ENCODE peak calls at places on chromosomes 16 and 17, in six cellular contexts. One of them, this sample, is unnamed.
A peak's percentile ranks its signal among the peaks of the same experiment; 100 is the strongest.

GRCh38 chr17:13704333-13704732 is 102.6 kb upstream of the HS3ST3A1 start:
- DNase-seq in breast epithelium: no peak
- DNase-seq in kidney: no peak
- DNase-seq in ovary: no peak
- DNase-seq in transverse colon: no peak
- DNase-seq in brain microvascular endothelial cell: peak; percentile 11
- DNase-seq in this sample: peak; percentile 86

GRCh38 chr16:84714028-84714427 is 14.2 kb downstream of the USP10 start:
- DNase-seq in breast epithelium: no peak
- DNase-seq in ovary: no peak
- DNase-seq in brain microvascular endothelial cell: no peak
- DNase-seq in transverse colon: no peak
- DNase-seq in kidney: no peak
- DNase-seq in this sample: no peak

GRCh38 chr17:65918450-65918849 is 273.5 kb downstream of the CEP112 start:
- DNase-seq in breast epithelium: no peak
- DNase-seq in kidney: no peak
- DNase-seq in transverse colon: no peak
- DNase-seq in brain microvascular endothelial cell: no peak
- DNase-seq in ovary: no peak
- DNase-seq in this sample: no peak

GRCh38 chr16:84486551-84487235 is 17.8 kb downstream of the MEAK7 start:
- DNase-seq in kidney: no peak
- DNase-seq in ovary: no peak
- DNase-seq in brain microvascular endothelial cell: no peak
- DNase-seq in transverse colon: no peak
- DNase-seq in breast epithelium: peak; percentile 24
- DNase-seq in this sample: no peak

GRCh38 chr16:17397499-17397891 is 73.3 kb downstream of the XYLT1 start:
- DNase-seq in breast epithelium: no peak
- DNase-seq in transverse colon: peak; percentile 57
- DNase-seq in ovary: no peak
- DNase-seq in kidney: no peak
- DNase-seq in brain microvascular endothelial cell: no peak
- DNase-seq in this sample: peak; percentile 79

GRCh38 chr16:87874639-87875472 is 5.5 kb upstream of the SLC7A5 start:
- DNase-seq in kidney: no peak
- DNase-seq in brain microvascular endothelial cell: no peak
- DNase-seq in ovary: no peak
- DNase-seq in transverse colon: no peak
- DNase-seq in breast epithelium: no peak
- DNase-seq in this sample: no peak

GRCh38 chr16:89404561-89404960 is 85.8 kb downstream of the ANKRD11 start:
- DNase-seq in ovary: no peak
- DNase-seq in kidney: peak; percentile 35
- DNase-seq in breast epithelium: no peak
- DNase-seq in transverse colon: peak; percentile 46
- DNase-seq in brain microvascular endothelial cell: no peak
- DNase-seq in this sample: no peak

GRCh38 chr17:49690256-49690655 is 12.4 kb upstream of the SPOP start:
- DNase-seq in breast epithelium: no peak
- DNase-seq in brain microvascular endothelial cell: no peak
- DNase-seq in kidney: no peak
- DNase-seq in transverse colon: no peak
- DNase-seq in ovary: no peak
- DNase-seq in this sample: no peak

GRCh38 chr17:51046527-51047384 is 73.9 kb downstream of the SPAG9 start:
- DNase-seq in ovary: peak; percentile 76
- DNase-seq in kidney: peak; percentile 78
- DNase-seq in brain microvascular endothelial cell: peak; percentile 85
- DNase-seq in breast epithelium: no peak
- DNase-seq in transverse colon: peak; percentile 42
- DNase-seq in this sample: peak; percentile 97

GRCh38 chr16:87608400-87608985 is 6.2 kb downstream of the JPH3 start:
- DNase-seq in brain microvascular endothelial cell: peak; percentile 64
- DNase-seq in transverse colon: peak; percentile 36
- DNase-seq in ovary: peak; percentile 46
- DNase-seq in breast epithelium: peak; percentile 61
- DNase-seq in kidney: peak; percentile 87
- DNase-seq in this sample: peak; percentile 29

GRCh38 chr16:53865492-53865863 is 161.5 kb downstream of the FTO start:
- DNase-seq in ovary: no peak
- DNase-seq in brain microvascular endothelial cell: peak; percentile 34
- DNase-seq in breast epithelium: no peak
- DNase-seq in transverse colon: no peak
- DNase-seq in kidney: no peak
- DNase-seq in this sample: peak; percentile 61

GRCh38 chr17:48335858-48336500 is 94.0 kb downstream of the SKAP1 start:
- DNase-seq in kidney: no peak
- DNase-seq in breast epithelium: no peak
- DNase-seq in ovary: no peak
- DNase-seq in transverse colon: no peak
- DNase-seq in brain microvascular endothelial cell: no peak
- DNase-seq in this sample: peak; percentile 26

GRCh38 chr16:70418993-70419318 is 19.9 kb downstream of the ST3GAL2 start:
- DNase-seq in brain microvascular endothelial cell: no peak
- DNase-seq in transverse colon: no peak
- DNase-seq in breast epithelium: no peak
- DNase-seq in kidney: no peak
- DNase-seq in ovary: no peak
- DNase-seq in this sample: no peak

GRCh38 chr17:59332890-59333377 is 1.5 kb downstream of the YPEL2 start:
- DNase-seq in kidney: no peak
- DNase-seq in transverse colon: peak; percentile 35
- DNase-seq in ovary: peak; percentile 29
- DNase-seq in breast epithelium: no peak
- DNase-seq in brain microvascular endothelial cell: no peak
- DNase-seq in this sample: no peak

GRCh38 chr17:79410681-79411080 is 200.2 kb downstream of the RBFOX3 start:
- DNase-seq in breast epithelium: no peak
- DNase-seq in brain microvascular endothelial cell: no peak
- DNase-seq in transverse colon: no peak
- DNase-seq in kidney: peak; percentile 41
- DNase-seq in ovary: no peak
- DNase-seq in this sample: no peak

GRCh38 chr17:5237541-5238016 is 2.9 kb upstream of the SCIMP start:
- DNase-seq in ovary: peak; percentile 22
- DNase-seq in transverse colon: peak; percentile 72
- DNase-seq in kidney: no peak
- DNase-seq in brain microvascular endothelial cell: peak; percentile 34
- DNase-seq in breast epithelium: peak; percentile 63
- DNase-seq in this sample: peak; percentile 14

GRCh38 chr17:17077101-17077500 is 34.8 kb downstream of the MPRIP start:
- DNase-seq in transverse colon: peak; percentile 4
- DNase-seq in ovary: no peak
- DNase-seq in kidney: peak; percentile 5
- DNase-seq in breast epithelium: peak; percentile 17
- DNase-seq in brain microvascular endothelial cell: no peak
- DNase-seq in this sample: no peak

GRCh38 chr17:76395980-76396379 is 11.6 kb downstream of the SPHK1 start:
- DNase-seq in breast epithelium: no peak
- DNase-seq in transverse colon: no peak
- DNase-seq in brain microvascular endothelial cell: no peak
- DNase-seq in ovary: no peak
- DNase-seq in kidney: peak; percentile 68
- DNase-seq in this sample: no peak

GRCh38 chr17:76399175-76400172 is 15.1 kb downstream of the SPHK1 start:
- DNase-seq in kidney: no peak
- DNase-seq in breast epithelium: no peak
- DNase-seq in transverse colon: no peak
- DNase-seq in ovary: no peak
- DNase-seq in brain microvascular endothelial cell: no peak
- DNase-seq in this sample: no peak

GRCh38 chr17:76398523-76399174 is 14.2 kb downstream of the SPHK1 start:
- DNase-seq in ovary: no peak
- DNase-seq in kidney: no peak
- DNase-seq in brain microvascular endothelial cell: no peak
- DNase-seq in transverse colon: no peak
- DNase-seq in breast epithelium: no peak
- DNase-seq in this sample: no peak

GRCh38 chr17:76397687-76398522 is 13.5 kb downstream of the SPHK1 start:
- DNase-seq in kidney: peak; percentile 94
- DNase-seq in breast epithelium: peak; percentile 92
- DNase-seq in transverse colon: peak; percentile 91
- DNase-seq in brain microvascular endothelial cell: peak; percentile 89
- DNase-seq in ovary: peak; percentile 90
- DNase-seq in this sample: peak; percentile 56

GRCh38 chr17:76397184-76397583 is 12.8 kb downstream of the SPHK1 start:
- DNase-seq in brain microvascular endothelial cell: no peak
- DNase-seq in transverse colon: no peak
- DNase-seq in breast epithelium: no peak
- DNase-seq in kidney: no peak
- DNase-seq in ovary: no peak
- DNase-seq in this sample: no peak
- TF ChIP-seq CTCF in brain microvascular endothelial cell: peak; percentile 47
- TF ChIP-seq CTCF in transverse colon: no peak
- TF ChIP-seq CTCF in breast epithelium: no peak
- TF ChIP-seq CTCF in kidney: no peak
- TF ChIP-seq CTCF in ovary: no peak
- TF ChIP-seq CTCF in this sample: no peak

GRCh38 chr16:31177136-31177535 is 2.8 kb upstream of the FUS start:
- DNase-seq in kidney: no peak
- DNase-seq in ovary: no peak
- DNase-seq in breast epithelium: no peak
- DNase-seq in transverse colon: no peak
- DNase-seq in brain microvascular endothelial cell: no peak
- DNase-seq in this sample: peak; percentile 86

GRCh38 chr16:31181102-31181830 is 1.3 kb downstream of the FUS start:
- DNase-seq in transverse colon: peak; percentile 38
- DNase-seq in breast epithelium: no peak
- DNase-seq in brain microvascular endothelial cell: no peak
- DNase-seq in kidney: peak; percentile 77
- DNase-seq in ovary: peak; percentile 37
- DNase-seq in this sample: no peak

GRCh38 chr16:31182391-31182790 is 2.5 kb downstream of the FUS start:
- DNase-seq in brain microvascular endothelial cell: no peak
- DNase-seq in transverse colon: no peak
- DNase-seq in ovary: no peak
- DNase-seq in breast epithelium: no peak
- DNase-seq in kidney: no peak
- DNase-seq in this sample: no peak

GRCh38 chr16:31179153-31179746 is 689 bp upstream of the FUS start:
- DNase-seq in ovary: no peak
- DNase-seq in brain microvascular endothelial cell: no peak
- DNase-seq in transverse colon: no peak
- DNase-seq in breast epithelium: no peak
- DNase-seq in kidney: no peak
- DNase-seq in this sample: no peak

DNA sequence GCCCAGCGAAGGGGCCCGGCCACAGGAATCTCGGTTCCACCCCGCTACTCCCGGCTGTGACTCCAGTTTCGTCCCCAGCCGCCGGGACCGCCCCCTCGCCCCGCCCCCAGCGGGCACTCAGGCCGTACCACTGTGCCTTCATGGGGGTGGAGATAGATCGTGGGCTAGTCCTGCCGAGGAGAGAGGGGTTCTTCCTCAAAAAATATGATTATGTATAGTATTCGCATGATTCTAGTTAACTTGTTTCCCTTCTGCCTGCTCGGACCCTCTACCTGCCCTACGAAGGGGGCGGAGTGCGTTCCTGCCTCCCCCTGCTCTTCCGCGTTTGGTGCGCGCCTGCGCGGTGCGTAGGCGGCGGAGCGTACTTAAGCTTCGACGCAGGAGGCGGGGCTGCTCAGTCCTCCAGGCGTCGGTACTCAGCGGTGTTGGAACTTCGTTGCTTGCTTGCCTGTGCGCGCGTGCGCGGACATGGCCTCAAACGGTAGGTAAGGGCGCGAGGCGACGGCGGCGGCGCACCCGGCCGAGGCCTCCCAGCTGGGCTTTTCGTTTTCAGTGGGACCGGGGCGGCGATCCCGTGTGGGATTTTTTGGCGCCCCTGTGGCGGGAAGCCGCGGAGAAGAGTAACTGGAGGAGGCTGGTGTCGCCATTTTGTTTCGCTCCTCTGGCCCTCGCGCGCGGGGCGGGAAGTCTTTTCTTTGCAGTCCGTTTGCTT is at the start of gene FUS:
- DNase-seq in brain microvascular endothelial cell: peak; percentile 56
- DNase-seq in transverse colon: peak; percentile 94
- DNase-seq in kidney: peak; percentile 98
- DNase-seq in breast epithelium: peak; percentile 96
- DNase-seq in ovary: peak; percentile 93
- DNase-seq in this sample: peak; percentile 56
- TF ChIP-seq CTCF in brain microvascular endothelial cell: no peak
- TF ChIP-seq CTCF in transverse colon: no peak
- TF ChIP-seq CTCF in kidney: peak; percentile 1
- TF ChIP-seq CTCF in breast epithelium: peak; percentile 38
- TF ChIP-seq CTCF in ovary: peak; percentile 14
- TF ChIP-seq CTCF in this sample: no peak

DNA sequence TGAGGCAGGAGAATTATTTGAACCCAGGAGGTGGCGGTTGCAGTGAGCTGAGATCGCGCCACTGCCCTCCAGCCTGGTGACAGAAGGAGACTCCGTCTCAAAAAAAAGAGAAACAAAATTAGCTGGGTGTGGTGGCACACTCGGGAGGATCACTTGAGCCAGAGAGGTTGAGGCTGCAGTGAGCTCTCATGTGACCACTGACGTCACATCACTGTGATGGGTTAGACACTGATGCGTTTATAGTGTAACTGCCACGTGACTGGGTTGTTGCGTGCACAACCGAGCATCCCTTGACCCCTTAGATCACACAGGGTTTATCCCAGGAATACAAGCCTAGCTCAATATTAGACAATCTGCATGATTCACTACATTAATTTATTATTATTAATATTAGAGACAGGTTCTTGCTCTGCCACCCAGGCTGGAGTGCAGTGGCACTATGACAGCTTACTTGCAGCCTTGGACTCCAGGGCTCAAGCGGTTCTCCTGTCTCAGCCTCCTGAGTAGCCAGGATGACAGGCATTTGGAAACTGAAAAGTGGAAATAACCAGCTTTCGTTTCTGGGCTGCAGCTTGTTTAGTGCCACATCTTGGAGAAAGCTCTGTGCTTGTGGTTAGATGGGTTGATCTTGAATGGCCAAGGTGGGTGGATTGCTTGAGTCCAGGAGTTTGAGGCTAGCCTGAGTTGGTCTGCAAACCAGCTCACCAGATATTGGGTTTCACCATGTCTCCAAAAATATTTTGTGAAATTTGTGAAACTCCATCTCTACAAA is 26.4 kb upstream of the ABR start:
- DNase-seq in kidney: no peak
- DNase-seq in breast epithelium: no peak
- DNase-seq in transverse colon: no peak
- DNase-seq in brain microvascular endothelial cell: no peak
- DNase-seq in ovary: no peak
- DNase-seq in this sample: no peak
- TF ChIP-seq CTCF in kidney: no peak
- TF ChIP-seq CTCF in breast epithelium: no peak
- TF ChIP-seq CTCF in transverse colon: no peak
- TF ChIP-seq CTCF in brain microvascular endothelial cell: no peak
- TF ChIP-seq CTCF in ovary: no peak
- TF ChIP-seq CTCF in this sample: no peak

DNA sequence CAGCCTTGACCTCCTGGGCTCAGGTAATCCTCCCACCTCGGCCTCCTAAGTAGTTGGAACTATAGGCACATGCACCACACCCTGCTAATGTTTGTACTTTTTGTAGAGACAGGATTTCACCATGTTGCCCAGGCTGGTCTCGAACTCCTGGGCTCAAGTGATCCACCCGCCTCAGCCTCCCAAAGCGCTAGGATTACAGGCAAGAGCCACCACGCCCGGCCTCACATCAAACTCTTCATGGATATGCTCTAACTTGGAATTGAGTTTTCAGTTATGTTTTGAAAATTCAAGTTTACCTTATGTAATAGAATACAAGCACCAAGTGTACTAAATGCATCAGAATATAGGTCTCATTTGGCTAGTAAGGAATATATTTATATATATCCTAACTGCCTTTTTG is 119.6 kb downstream of the BRIP1 start:
- DNase-seq in brain microvascular endothelial cell: no peak
- DNase-seq in transverse colon: no peak
- DNase-seq in kidney: no peak
- DNase-seq in ovary: no peak
- DNase-seq in breast epithelium: no peak
- DNase-seq in this sample: no peak
- TF ChIP-seq CTCF in brain microvascular endothelial cell: no peak
- TF ChIP-seq CTCF in transverse colon: no peak
- TF ChIP-seq CTCF in kidney: no peak
- TF ChIP-seq CTCF in ovary: no peak
- TF ChIP-seq CTCF in breast epithelium: no peak
- TF ChIP-seq CTCF in this sample: no peak